ENCODE peak calls at places on chromosome 11, in seven cellular contexts. One of them, this sample, is unnamed.

GRCh38 chr11:134516529-134516928 is 104.5 kb upstream of the B3GAT1 start:
- DNase-seq in NCI-H1048: no peak
- DNase-seq in GM20000: no peak
- DNase-seq in stimulated activated CD8-positive, alpha-beta memory T cell treated with anti-CD3 and anti-CD28 coated beads, Interleukin-7, amount 100 ng/mL, for 1 hour: no peak
- DNase-seq in erythroblast: no peak
- DNase-seq in activated CD4-positive, CD25-positive, alpha-beta regulatory T cell: no peak
- DNase-seq in AG09319: no peak
- DNase-seq in this sample: no peak

GRCh38 chr11:71139516-71140205 is 112.7 kb downstream of the SHANK2 start:
- DNase-seq in NCI-H1048: no peak
- DNase-seq in GM20000: no peak
- DNase-seq in stimulated activated CD8-positive, alpha-beta memory T cell treated with anti-CD3 and anti-CD28 coated beads, Interleukin-7, amount 100 ng/mL, for 1 hour: no peak
- DNase-seq in erythroblast: no peak
- DNase-seq in activated CD4-positive, CD25-positive, alpha-beta regulatory T cell: no peak
- DNase-seq in AG09319: no peak
- DNase-seq in this sample: no peak

GRCh38 chr11:43268786-43269185 is 43.0 kb upstream of the API5 start:
- DNase-seq in NCI-H1048: no peak
- DNase-seq in GM20000: no peak
- DNase-seq in stimulated activated CD8-positive, alpha-beta memory T cell treated with anti-CD3 and anti-CD28 coated beads, Interleukin-7, amount 100 ng/mL, for 1 hour: no peak
- DNase-seq in erythroblast: no peak
- DNase-seq in activated CD4-positive, CD25-positive, alpha-beta regulatory T cell: no peak
- DNase-seq in AG09319: no peak
- DNase-seq in this sample: no peak

GRCh38 chr11:106012744-106013143 is 9.3 kb downstream of the MSANTD4 start:
- DNase-seq in NCI-H1048: no peak
- DNase-seq in GM20000: no peak
- DNase-seq in stimulated activated CD8-positive, alpha-beta memory T cell treated with anti-CD3 and anti-CD28 coated beads, Interleukin-7, amount 100 ng/mL, for 1 hour: no peak
- DNase-seq in erythroblast: peak
- DNase-seq in activated CD4-positive, CD25-positive, alpha-beta regulatory T cell: no peak
- DNase-seq in AG09319: no peak
- DNase-seq in this sample: no peak

GRCh38 chr11:86917577-86917976 is 37.6 kb downstream of the FZD4 start:
- DNase-seq in NCI-H1048: no peak
- DNase-seq in GM20000: no peak
- DNase-seq in stimulated activated CD8-positive, alpha-beta memory T cell treated with anti-CD3 and anti-CD28 coated beads, Interleukin-7, amount 100 ng/mL, for 1 hour: no peak
- DNase-seq in erythroblast: no peak
- DNase-seq in activated CD4-positive, CD25-positive, alpha-beta regulatory T cell: no peak
- DNase-seq in AG09319: no peak
- DNase-seq in this sample: no peak

GRCh38 chr11:78168539-78169477 is 19.6 kb downstream of the KCTD21 start:
- DNase-seq in NCI-H1048: no peak
- DNase-seq in GM20000: no peak
- DNase-seq in stimulated activated CD8-positive, alpha-beta memory T cell treated with anti-CD3 and anti-CD28 coated beads, Interleukin-7, amount 100 ng/mL, for 1 hour: no peak
- DNase-seq in erythroblast: no peak
- DNase-seq in activated CD4-positive, CD25-positive, alpha-beta regulatory T cell: no peak
- DNase-seq in AG09319: peak
- DNase-seq in this sample: peak

GRCh38 chr11:99268895-99269294 is 248.1 kb downstream of the CNTN5 start:
- DNase-seq in NCI-H1048: no peak
- DNase-seq in GM20000: no peak
- DNase-seq in stimulated activated CD8-positive, alpha-beta memory T cell treated with anti-CD3 and anti-CD28 coated beads, Interleukin-7, amount 100 ng/mL, for 1 hour: no peak
- DNase-seq in erythroblast: no peak
- DNase-seq in activated CD4-positive, CD25-positive, alpha-beta regulatory T cell: no peak
- DNase-seq in AG09319: no peak
- DNase-seq in this sample: no peak

GRCh38 chr11:978781-979180 is 53.1 kb downstream of the AP2A2 start:
- DNase-seq in NCI-H1048: no peak
- DNase-seq in GM20000: no peak
- DNase-seq in stimulated activated CD8-positive, alpha-beta memory T cell treated with anti-CD3 and anti-CD28 coated beads, Interleukin-7, amount 100 ng/mL, for 1 hour: no peak
- DNase-seq in erythroblast: no peak
- DNase-seq in activated CD4-positive, CD25-positive, alpha-beta regulatory T cell: no peak
- DNase-seq in AG09319: no peak
- DNase-seq in this sample: no peak

GRCh38 chr11:108197351-108197750 is 25.1 kb downstream of the NPAT start:
- DNase-seq in NCI-H1048: no peak
- DNase-seq in GM20000: no peak
- DNase-seq in stimulated activated CD8-positive, alpha-beta memory T cell treated with anti-CD3 and anti-CD28 coated beads, Interleukin-7, amount 100 ng/mL, for 1 hour: no peak
- DNase-seq in erythroblast: no peak
- DNase-seq in activated CD4-positive, CD25-positive, alpha-beta regulatory T cell: no peak
- DNase-seq in AG09319: no peak
- DNase-seq in this sample: no peak

GRCh38 chr11:128759597-128759996 is 65.7 kb downstream of the FLI1 start:
- DNase-seq in NCI-H1048: no peak
- DNase-seq in GM20000: no peak
- DNase-seq in stimulated activated CD8-positive, alpha-beta memory T cell treated with anti-CD3 and anti-CD28 coated beads, Interleukin-7, amount 100 ng/mL, for 1 hour: no peak
- DNase-seq in erythroblast: no peak
- DNase-seq in activated CD4-positive, CD25-positive, alpha-beta regulatory T cell: no peak
- DNase-seq in AG09319: no peak
- DNase-seq in this sample: no peak

GRCh38 chr11:106446961-106447360 is 369.5 kb downstream of the AASDHPPT start:
- DNase-seq in NCI-H1048: no peak
- DNase-seq in GM20000: no peak
- DNase-seq in stimulated activated CD8-positive, alpha-beta memory T cell treated with anti-CD3 and anti-CD28 coated beads, Interleukin-7, amount 100 ng/mL, for 1 hour: no peak
- DNase-seq in erythroblast: no peak
- DNase-seq in activated CD4-positive, CD25-positive, alpha-beta regulatory T cell: no peak
- DNase-seq in AG09319: no peak
- DNase-seq in this sample: no peak

This sample was measured in tibial nerve.